ENCODE peak calls at places on chromosomes 3 and 15, in ten cellular contexts. One of them, this sample, is unnamed.

GRCh38 chr15:62931650-62932049 is 110.9 kb upstream of the TPM1 start:
- DNase-seq in stomach: no peak
- DNase-seq in upper lobe of left lung: no peak
- DNase-seq in GM12878: no peak
- DNase-seq in suprapubic skin: no peak
- DNase-seq in transverse colon: no peak
- DNase-seq in K562: no peak
- DNase-seq in A549: no peak
- DNase-seq in sigmoid colon: no peak
- DNase-seq in tibial nerve: no peak
- DNase-seq in this sample: no peak

GRCh38 chr3:155714295-155714718 is 30.6 kb downstream of the PLCH1 start:
- DNase-seq in sigmoid colon: no peak
- DNase-seq in A549: no peak
- DNase-seq in GM12878: no peak
- DNase-seq in suprapubic skin: no peak
- DNase-seq in tibial nerve: no peak
- DNase-seq in stomach: no peak
- DNase-seq in transverse colon: peak
- DNase-seq in K562: peak
- DNase-seq in upper lobe of left lung: no peak
- DNase-seq in this sample: no peak

GRCh38 chr15:29676961-29677402 is 145.3 kb downstream of the TJP1 start:
- DNase-seq in tibial nerve: no peak
- DNase-seq in upper lobe of left lung: peak
- DNase-seq in stomach: no peak
- DNase-seq in transverse colon: no peak
- DNase-seq in K562: no peak
- DNase-seq in A549: no peak
- DNase-seq in GM12878: no peak
- DNase-seq in suprapubic skin: no peak
- DNase-seq in sigmoid colon: no peak
- DNase-seq in this sample: no peak

GRCh38 chr3:87370007-87370406 is 93.6 kb upstream of the POU1F1 start:
- DNase-seq in K562: no peak
- DNase-seq in suprapubic skin: no peak
- DNase-seq in stomach: no peak
- DNase-seq in upper lobe of left lung: no peak
- DNase-seq in transverse colon: no peak
- DNase-seq in tibial nerve: no peak
- DNase-seq in A549: no peak
- DNase-seq in GM12878: no peak
- DNase-seq in sigmoid colon: no peak
- DNase-seq in this sample: no peak

GRCh38 chr3:74883690-74884089 is 269.2 kb upstream of the CNTN3 start:
- DNase-seq in stomach: no peak
- DNase-seq in K562: no peak
- DNase-seq in transverse colon: no peak
- DNase-seq in upper lobe of left lung: no peak
- DNase-seq in sigmoid colon: no peak
- DNase-seq in tibial nerve: no peak
- DNase-seq in GM12878: no peak
- DNase-seq in suprapubic skin: no peak
- DNase-seq in A549: no peak
- DNase-seq in this sample: no peak

GRCh38 chr3:16533928-16534913 is 20.7 kb upstream of the RFTN1 start:
- DNase-seq in K562: no peak
- DNase-seq in transverse colon: no peak
- DNase-seq in suprapubic skin: no peak
- DNase-seq in GM12878: no peak
- DNase-seq in tibial nerve: no peak
- DNase-seq in stomach: no peak
- DNase-seq in A549: no peak
- DNase-seq in sigmoid colon: no peak
- DNase-seq in upper lobe of left lung: no peak
- DNase-seq in this sample: no peak

GRCh38 chr3:57737840-57738239 is 18.3 kb upstream of the SLMAP start:
- DNase-seq in K562: no peak
- DNase-seq in suprapubic skin: no peak
- DNase-seq in tibial nerve: no peak
- DNase-seq in GM12878: no peak
- DNase-seq in upper lobe of left lung: no peak
- DNase-seq in stomach: no peak
- DNase-seq in A549: no peak
- DNase-seq in transverse colon: no peak
- DNase-seq in sigmoid colon: no peak
- DNase-seq in this sample: no peak

GRCh38 chr3:20185733-20186599 is at the start of gene SGO1:
- DNase-seq in transverse colon: peak
- DNase-seq in A549: peak
- DNase-seq in K562: peak
- DNase-seq in stomach: peak
- DNase-seq in suprapubic skin: peak
- DNase-seq in sigmoid colon: peak
- DNase-seq in tibial nerve: peak
- DNase-seq in upper lobe of left lung: peak
- DNase-seq in GM12878: peak
- DNase-seq in this sample: peak

GRCh38 chr3:170740726-170741591 is 129.0 kb downstream of the RPL22L1 start:
- DNase-seq in GM12878: no peak
- DNase-seq in K562: no peak
- DNase-seq in stomach: no peak
- DNase-seq in transverse colon: peak
- DNase-seq in upper lobe of left lung: no peak
- DNase-seq in suprapubic skin: peak
- DNase-seq in A549: peak
- DNase-seq in sigmoid colon: peak
- DNase-seq in tibial nerve: peak
- DNase-seq in this sample: peak

GRCh38 chr3:107574650-107575049 is 51.9 kb downstream of the BBX start:
- DNase-seq in A549: peak
- DNase-seq in K562: peak
- DNase-seq in transverse colon: no peak
- DNase-seq in tibial nerve: no peak
- DNase-seq in upper lobe of left lung: no peak
- DNase-seq in sigmoid colon: no peak
- DNase-seq in stomach: no peak
- DNase-seq in suprapubic skin: no peak
- DNase-seq in GM12878: no peak
- DNase-seq in this sample: no peak

GRCh38 chr3:183381179-183381578 is 47.2 kb downstream of the MCF2L2 start:
- DNase-seq in sigmoid colon: no peak
- DNase-seq in suprapubic skin: no peak
- DNase-seq in GM12878: no peak
- DNase-seq in tibial nerve: no peak
- DNase-seq in A549: no peak
- DNase-seq in upper lobe of left lung: peak
- DNase-seq in stomach: no peak
- DNase-seq in transverse colon: no peak
- DNase-seq in K562: peak
- DNase-seq in this sample: no peak

GRCh38 chr3:48409291-48410201 is 20.3 kb downstream of the PLXNB1 start:
- DNase-seq in K562: no peak
- DNase-seq in suprapubic skin: peak
- DNase-seq in sigmoid colon: peak
- DNase-seq in tibial nerve: no peak
- DNase-seq in stomach: no peak
- DNase-seq in upper lobe of left lung: peak
- DNase-seq in GM12878: no peak
- DNase-seq in transverse colon: no peak
- DNase-seq in A549: no peak
- DNase-seq in this sample: peak

GRCh38 chr15:68332266-68332665 is 54.7 kb downstream of the FEM1B start:
- DNase-seq in stomach: no peak
- DNase-seq in sigmoid colon: no peak
- DNase-seq in K562: no peak
- DNase-seq in GM12878: no peak
- DNase-seq in upper lobe of left lung: no peak
- DNase-seq in transverse colon: no peak
- DNase-seq in suprapubic skin: no peak
- DNase-seq in tibial nerve: no peak
- DNase-seq in A549: no peak
- DNase-seq in this sample: peak

GRCh38 chr3:169227911-169228310 is 435.6 kb downstream of the MECOM start:
- DNase-seq in GM12878: peak
- DNase-seq in stomach: no peak
- DNase-seq in K562: no peak
- DNase-seq in suprapubic skin: no peak
- DNase-seq in A549: no peak
- DNase-seq in sigmoid colon: no peak
- DNase-seq in upper lobe of left lung: no peak
- DNase-seq in tibial nerve: no peak
- DNase-seq in transverse colon: no peak
- DNase-seq in this sample: no peak

DNA sequence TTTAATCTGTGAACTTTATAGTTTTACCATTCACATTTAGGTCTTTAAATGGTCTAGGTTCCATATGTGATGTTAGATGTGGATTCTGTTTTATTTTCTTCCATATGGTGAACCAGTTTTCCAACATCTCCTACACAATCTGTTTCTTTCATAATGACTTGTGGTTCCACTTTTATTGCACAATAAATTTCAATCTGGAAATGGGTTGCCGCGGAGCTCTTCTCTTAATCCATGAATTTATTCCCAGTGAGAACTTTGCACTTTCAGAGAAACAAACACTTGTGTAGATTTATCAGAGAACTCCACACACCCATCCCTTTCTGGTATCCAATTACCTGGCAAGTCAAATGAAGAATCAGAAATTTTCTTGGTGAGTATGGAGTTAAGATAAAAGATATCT is 21.0 kb upstream of the SPPL2A start:
- DNase-seq in A549: no peak
- DNase-seq in GM12878: no peak
- DNase-seq in sigmoid colon: no peak
- DNase-seq in stomach: no peak
- DNase-seq in transverse colon: no peak
- DNase-seq in K562: no peak
- DNase-seq in upper lobe of left lung: no peak
- DNase-seq in suprapubic skin: no peak
- DNase-seq in tibial nerve: no peak
- DNase-seq in this sample: no peak
- H3K27ac ChIP-seq in A549: no peak
- H3K27ac ChIP-seq in GM12878: no peak
- H3K27ac ChIP-seq in sigmoid colon: no peak
- H3K27ac ChIP-seq in stomach: no peak
- H3K27ac ChIP-seq in transverse colon: peak
- H3K27ac ChIP-seq in K562: no peak
- H3K27ac ChIP-seq in upper lobe of left lung: no peak
- H3K27ac ChIP-seq in suprapubic skin: no peak
- H3K27ac ChIP-seq in tibial nerve: no peak
- H3K27ac ChIP-seq in this sample: no peak

GRCh38 chr3:25592510-25592968 is 72.2 kb downstream of the TOP2B start:
- DNase-seq in suprapubic skin: no peak
- DNase-seq in upper lobe of left lung: peak
- DNase-seq in K562: peak
- DNase-seq in GM12878: no peak
- DNase-seq in A549: peak
- DNase-seq in sigmoid colon: peak
- DNase-seq in tibial nerve: peak
- DNase-seq in transverse colon: no peak
- DNase-seq in stomach: no peak
- DNase-seq in this sample: peak
- TF ChIP-seq CTCF in suprapubic skin: no peak
- TF ChIP-seq CTCF in upper lobe of left lung: no peak
- TF ChIP-seq CTCF in K562: peak
- TF ChIP-seq CTCF in GM12878: no peak
- TF ChIP-seq CTCF in A549: peak
- TF ChIP-seq CTCF in sigmoid colon: no peak
- TF ChIP-seq CTCF in tibial nerve: peak
- TF ChIP-seq CTCF in transverse colon: no peak
- TF ChIP-seq CTCF in stomach: no peak
- TF ChIP-seq CTCF in this sample: no peak

DNA sequence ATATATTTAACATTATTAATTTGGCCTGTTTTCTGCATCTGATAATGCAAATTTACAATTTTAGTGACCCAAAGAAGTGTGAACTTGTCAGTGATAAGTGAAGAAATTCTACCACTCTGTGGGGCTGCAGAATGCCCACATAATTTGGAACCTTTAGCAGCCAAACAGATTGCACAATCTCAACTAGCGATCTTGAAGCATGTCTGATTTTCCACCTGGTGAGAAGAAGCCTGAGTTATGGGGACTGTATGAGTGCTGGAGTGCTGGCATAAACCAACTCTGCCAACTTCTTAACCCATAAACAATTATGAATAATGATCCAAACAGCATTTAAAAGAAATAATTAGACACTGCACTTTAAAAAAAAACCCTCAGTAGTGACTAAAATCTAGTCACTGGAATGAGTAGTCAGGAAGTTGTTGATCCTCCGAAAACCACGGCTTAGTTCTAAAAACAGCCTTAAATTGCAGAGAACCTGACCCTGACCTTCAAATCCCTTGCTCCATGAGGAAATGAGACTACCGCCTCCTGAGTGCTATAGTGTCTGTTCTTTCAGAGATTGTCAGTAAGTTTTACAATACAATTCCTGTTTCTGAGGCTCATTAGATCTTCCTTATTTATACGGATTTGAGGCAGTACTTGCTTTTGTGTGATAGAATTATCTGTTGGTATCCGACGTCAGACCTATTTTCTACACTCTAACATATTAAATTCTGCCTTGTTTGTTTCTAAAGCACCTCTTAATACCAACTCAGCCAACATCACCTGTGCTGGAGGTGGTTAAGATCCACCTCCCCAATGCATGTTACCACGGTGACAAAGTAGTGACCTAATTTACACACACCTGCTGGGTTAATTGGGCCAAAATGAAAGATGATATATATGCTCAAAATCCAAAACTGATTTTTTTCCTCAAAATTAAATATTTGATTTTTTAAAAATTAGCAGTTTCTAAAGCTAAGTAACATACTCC is 267.7 kb downstream of the ZBTB20 start:
- DNase-seq in K562: no peak
- DNase-seq in transverse colon: no peak
- DNase-seq in tibial nerve: no peak
- DNase-seq in A549: no peak
- DNase-seq in suprapubic skin: no peak
- DNase-seq in sigmoid colon: no peak
- DNase-seq in upper lobe of left lung: no peak
- DNase-seq in stomach: no peak
- DNase-seq in GM12878: peak
- DNase-seq in this sample: peak
- TF ChIP-seq EP300 in K562: no peak
- TF ChIP-seq EP300 in transverse colon: no peak
- TF ChIP-seq EP300 in tibial nerve: no peak
- TF ChIP-seq EP300 in A549: no peak
- TF ChIP-seq EP300 in suprapubic skin: no peak
- TF ChIP-seq EP300 in sigmoid colon: no peak
- TF ChIP-seq EP300 in upper lobe of left lung: no peak
- TF ChIP-seq EP300 in stomach: no peak
- TF ChIP-seq EP300 in GM12878: peak
- TF ChIP-seq EP300 in this sample: no peak

DNA sequence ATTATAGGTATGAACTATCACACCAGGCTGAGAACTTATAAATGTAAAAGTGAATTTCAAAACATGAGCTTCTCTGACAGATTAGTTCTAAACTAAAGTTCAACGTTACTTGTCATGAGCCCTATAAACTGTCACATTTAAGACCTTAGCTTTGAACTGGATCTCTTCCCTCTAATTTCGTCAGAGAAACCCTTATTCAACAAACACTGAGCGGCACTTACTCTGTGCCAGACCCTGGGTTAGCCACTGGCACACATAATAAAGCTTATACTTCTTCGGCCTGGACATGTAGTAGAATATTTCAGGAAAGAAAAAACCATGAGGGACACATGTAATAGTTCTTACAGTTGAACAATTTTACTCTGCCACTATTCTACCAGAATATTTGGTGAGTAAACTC is 5.6 kb downstream of the PCYT1A start:
- DNase-seq in sigmoid colon: no peak
- DNase-seq in GM12878: no peak
- DNase-seq in tibial nerve: no peak
- DNase-seq in stomach: no peak
- DNase-seq in A549: no peak
- DNase-seq in upper lobe of left lung: no peak
- DNase-seq in suprapubic skin: no peak
- DNase-seq in K562: no peak
- DNase-seq in transverse colon: no peak
- DNase-seq in this sample: no peak
- H3K27ac ChIP-seq in sigmoid colon: no peak
- H3K27ac ChIP-seq in GM12878: peak
- H3K27ac ChIP-seq in tibial nerve: no peak
- H3K27ac ChIP-seq in stomach: peak
- H3K27ac ChIP-seq in A549: no peak
- H3K27ac ChIP-seq in upper lobe of left lung: no peak
- H3K27ac ChIP-seq in suprapubic skin: no peak
- H3K27ac ChIP-seq in K562: no peak
- H3K27ac ChIP-seq in transverse colon: no peak
- H3K27ac ChIP-seq in this sample: no peak